ENCODE peak calls at places on chromosome 18, in four cellular contexts. D, Y, X and Q are unnamed samples.

GRCh38 chr18:11909597-11910026 is 1.5 kb upstream of the MPPE1 start:
- DNase-seq in D (no peak), Y (peak; percentile 26), X (no peak), Q (no peak)

GRCh38 chr18:49648811-49649210 is 87.0 kb downstream of the LIPG start:
- DNase-seq in D (no peak), Y (no peak), X (no peak), Q (no peak)

GRCh38 chr18:46736136-46736535 is 20.7 kb downstream of the ST8SIA5 start:
- DNase-seq in D (no peak), Y (no peak), X (no peak), Q (no peak)

GRCh38 chr18:30334781-30335180 is 707.8 kb downstream of the DSC3 start:
- DNase-seq in D (no peak), Y (no peak), X (no peak), Q (no peak)

GRCh38 chr18:69968073-69968472 is 20.4 kb upstream of the CD226 start:
- DNase-seq in D (no peak), Y (no peak), X (no peak), Q (peak; percentile 28)

GRCh38 chr18:12048010-12048826 is 45.4 kb upstream of the ANKRD62 start:
- DNase-seq in D (no peak), Y (no peak), X (no peak), Q (no peak)

GRCh38 chr18:63263444-63263843 is 56.1 kb downstream of the BCL2 start:
- DNase-seq in D (no peak), Y (no peak), X (no peak), Q (no peak)

GRCh38 chr18:37476182-37476581 is 89.4 kb downstream of the CELF4 start:
- DNase-seq in D (peak; percentile 77), Y (peak; percentile 15), X (no peak), Q (peak; percentile 62)

GRCh38 chr18:59961086-59961485 is 61.3 kb downstream of the PMAIP1 start:
- DNase-seq in D (no peak), Y (no peak), X (no peak), Q (no peak)

GRCh38 chr18:13558132-13558531 is 168.2 kb downstream of the FAM210A start:
- DNase-seq in D (peak; percentile 47), Y (peak; percentile 52), X (no peak), Q (peak; percentile 83)

GRCh38 chr18:61322265-61322873 is 10.9 kb upstream of the CDH20 start:
- DNase-seq in D (peak; percentile 37), Y (peak; percentile 42), X (no peak), Q (peak; percentile 62)

GRCh38 chr18:12377556-12378553 is 828 bp upstream of the AFG3L2 start:
- DNase-seq in D (no peak), Y (no peak), X (no peak), Q (no peak)

GRCh38 chr18:46625069-46625468 is 32.0 kb downstream of the LOXHD1 start:
- DNase-seq in D (no peak), Y (no peak), X (no peak), Q (no peak)

GRCh38 chr18:49819768-49820662 is 6.7 kb upstream of the ACAA2 start:
- DNase-seq in D (no peak), Y (no peak), X (no peak), Q (no peak)

GRCh38 chr18:59764281-59764680 is 67.1 kb upstream of the CCBE1 start:
- DNase-seq in D (no peak), Y (no peak), X (no peak), Q (no peak)

GRCh38 chr18:7987284-7987976 is 420.3 kb downstream of the PTPRM start:
- DNase-seq in D (no peak), Y (no peak), X (no peak), Q (no peak)

GRCh38 chr18:35010983-35011382 is 30.2 kb upstream of the MAPRE2 start:
- DNase-seq in D (no peak), Y (no peak), X (no peak), Q (no peak)

GRCh38 chr18:8264861-8265411 is 344.3 kb upstream of the RAB12 start:
- DNase-seq in D (no peak), Y (peak; percentile 17), X (no peak), Q (peak; percentile 57)

GRCh38 chr18:64699116-64699515 is 550.2 kb upstream of the LINC00305 start:
- DNase-seq in D (no peak), Y (no peak), X (no peak), Q (no peak)

GRCh38 chr18:53458944-53459580 is 765.4 kb downstream of the MBD2 start:
- DNase-seq in D (no peak), Y (no peak), X (no peak), Q (no peak)

GRCh38 chr18:9965711-9966624 is 52.2 kb downstream of the VAPA start:
- DNase-seq in D (no peak), Y (no peak), X (no peak), Q (no peak)

GRCh38 chr18:23950644-23951043 is 63.9 kb upstream of the TTC39C start:
- DNase-seq in D (no peak), Y (no peak), X (no peak), Q (no peak)

GRCh38 chr18:12851709-12852108 is 32.3 kb downstream of the PTPN2 start:
- DNase-seq in D (no peak), Y (no peak), X (no peak), Q (no peak)

GRCh38 chr18:59954241-59954640 is 54.4 kb downstream of the PMAIP1 start:
- DNase-seq in D (no peak), Y (no peak), X (no peak), Q (no peak)

GRCh38 chr18:47254341-47254939 is 3.0 kb upstream of the SKOR2 start:
- DNase-seq in D (peak; percentile 16), Y (peak; percentile 18), X (no peak), Q (no peak)

GRCh38 chr18:9741821-9742541 is 33.9 kb downstream of the RAB31 start:
- DNase-seq in D (no peak), Y (peak; percentile 29), X (no peak), Q (no peak)

GRCh38 chr18:61991201-61991600 is 98.4 kb upstream of the RNF152 start:
- DNase-seq in D (no peak), Y (no peak), X (no peak), Q (no peak)

GRCh38 chr18:77069482-77069881 is 63.1 kb downstream of the MBP start:
- DNase-seq in D (no peak), Y (no peak), X (no peak), Q (no peak)

GRCh38 chr18:77069931-77070330 is 62.7 kb downstream of the MBP start:
- DNase-seq in D (no peak), Y (no peak), X (no peak), Q (no peak)

GRCh38 chr18:77068321-77068841 is 64.2 kb downstream of the MBP start:
- DNase-seq in D (no peak), Y (no peak), X (peak; percentile 39), Q (no peak)

GRCh38 chr18:77067315-77068061 is 65.1 kb downstream of the MBP start:
- DNase-seq in D (no peak), Y (peak; percentile 34), X (peak; percentile 59), Q (no peak)

GRCh38 chr18:77068890-77069312 is 63.7 kb downstream of the MBP start:
- DNase-seq in D (no peak), Y (no peak), X (no peak), Q (no peak)
- TF ChIP-seq NFIC in D (no peak), Y (no peak), X (no peak), Q (no peak)

GRCh38 chr18:79553154-79553553 is 126.4 kb upstream of the CTDP1 start:
- DNase-seq in D (no peak), Y (no peak), X (no peak), Q (no peak)

GRCh38 chr18:79552696-79553095 is 126.9 kb upstream of the CTDP1 start:
- DNase-seq in D (no peak), Y (no peak), X (no peak), Q (no peak)

GRCh38 chr18:79553696-79554095 is 125.9 kb upstream of the CTDP1 start:
- DNase-seq in D (no peak), Y (no peak), X (no peak), Q (no peak)

GRCh38 chr18:79554321-79554720 is 125.3 kb upstream of the CTDP1 start:
- DNase-seq in D (no peak), Y (no peak), X (no peak), Q (no peak)

DNA sequence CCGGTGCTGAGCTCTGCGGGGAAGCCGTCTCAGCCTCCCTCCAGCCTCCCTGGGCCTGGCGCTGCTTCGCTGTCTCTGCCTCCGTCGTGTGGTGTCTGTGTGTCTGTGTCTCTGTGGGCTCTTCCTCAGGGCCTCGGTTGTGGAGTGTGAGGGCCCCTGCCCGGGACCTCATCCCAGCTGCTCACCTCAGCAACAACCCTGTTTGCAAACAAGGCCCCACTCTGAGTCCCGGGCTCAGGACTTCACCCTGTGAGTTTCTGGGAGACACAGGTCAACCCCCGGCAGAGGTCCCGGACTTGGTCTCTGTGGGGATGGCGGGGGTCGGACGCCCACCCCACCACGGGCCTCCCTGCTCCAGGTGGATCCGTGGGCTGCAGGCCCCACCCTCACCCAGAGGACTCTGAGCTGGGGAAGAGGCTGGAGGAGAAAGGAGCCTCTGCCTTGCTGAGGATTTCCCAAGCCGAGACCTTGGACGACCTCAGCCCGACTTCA is 127.4 kb upstream of the CTDP1 start:
- DNase-seq in D (no peak), Y (no peak), X (no peak), Q (no peak)
- TF ChIP-seq NFIC in D (no peak), Y (no peak), X (no peak), Q (no peak)

GRCh38 chr18:56270851-56271250 is 367.5 kb downstream of the TXNL1 start:
- DNase-seq in D (no peak), Y (no peak), X (no peak), Q (no peak)

GRCh38 chr18:56269958-56270357 is 368.4 kb downstream of the TXNL1 start:
- DNase-seq in D (no peak), Y (no peak), X (no peak), Q (no peak)

DNA sequence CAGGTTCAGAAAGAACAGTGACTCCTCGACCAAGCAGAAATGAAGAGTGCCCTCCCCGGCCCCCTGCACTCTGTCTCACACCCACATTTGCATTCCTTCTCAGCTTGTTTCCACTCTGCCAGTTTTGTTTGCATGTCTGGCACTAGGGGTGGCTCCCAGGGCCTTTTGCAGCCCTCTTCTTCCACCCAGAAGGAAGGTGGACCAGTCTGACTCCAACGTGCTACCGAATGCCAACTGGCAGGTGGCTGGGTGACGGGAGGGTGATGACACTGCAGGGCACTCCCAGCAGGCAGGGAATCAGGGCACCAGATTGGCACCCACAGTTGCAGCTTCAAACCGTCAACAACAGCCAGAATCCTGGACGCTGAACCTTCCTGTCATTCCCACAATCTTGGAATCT is 371.1 kb downstream of the TXNL1 start:
- DNase-seq in D (no peak), Y (no peak), X (no peak), Q (no peak)
- TF ChIP-seq NFIC in D (no peak), Y (no peak), X (no peak), Q (no peak)

DNA sequence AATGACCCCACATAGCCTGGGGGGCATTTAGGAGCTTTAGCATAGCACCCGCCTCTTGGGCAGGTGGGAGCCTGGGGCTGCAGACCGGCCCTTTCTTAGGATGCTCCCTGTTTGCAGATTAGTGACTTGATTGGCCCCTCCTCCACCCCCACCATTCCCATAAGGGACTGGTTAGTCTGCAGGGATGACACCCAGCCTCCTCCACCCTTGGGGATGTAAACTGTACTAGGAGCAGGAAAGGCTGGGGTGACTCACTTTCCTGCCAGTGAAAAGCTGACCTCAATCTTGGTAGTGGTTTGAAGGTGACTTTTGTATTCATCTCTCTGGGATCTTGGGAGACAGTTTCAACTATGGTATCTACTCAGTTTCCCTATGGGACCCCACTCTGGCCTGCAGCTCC is 24.2 kb downstream of the CTIF start:
- DNase-seq in D (peak; percentile 27), Y (no peak), X (no peak), Q (no peak)
- TF ChIP-seq NFIC in D (no peak), Y (no peak), X (no peak), Q (peak; percentile 3)

DNA sequence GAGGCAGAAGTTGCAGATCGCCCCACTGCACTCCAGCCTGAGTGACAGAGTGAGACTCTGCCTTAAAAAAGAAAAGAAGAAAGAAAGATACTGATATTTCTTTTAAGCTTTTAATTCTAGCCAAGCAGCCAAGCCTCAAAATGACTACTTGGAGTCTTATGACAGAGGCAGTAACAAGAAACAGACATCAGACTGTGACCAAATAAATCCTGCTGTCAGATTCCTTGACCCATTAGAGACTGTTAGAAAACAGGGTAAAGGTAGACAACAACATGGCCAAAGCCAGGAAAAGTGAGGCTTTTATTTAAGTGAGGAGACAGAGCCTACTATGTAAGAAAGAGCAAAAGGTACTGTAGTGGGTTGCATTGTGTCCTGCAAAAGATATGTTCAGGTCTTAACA is 83.4 kb upstream of the NARS1 start:
- DNase-seq in D (no peak), Y (no peak), X (no peak), Q (no peak)
- TF ChIP-seq NFIC in D (no peak), Y (no peak), X (no peak), Q (no peak)